ENCODE peak calls at places on chromosomes 5 and 9, in five cellular contexts. F is PC-3, A is mammary epithelial cell, B is neuronal stem cell, Z is IMR-90. P is an unnamed sample.
A peak's percentile ranks its signal among the peaks of the same experiment; 100 is the strongest.

GRCh38 chr9:107425110-107426025 is 64.2 kb downstream of the KLF4 start:
- DNase-seq in F (peak; percentile 58), A (peak; percentile 38), B (peak; percentile 56), Z (peak; percentile 19), P (peak; percentile 81)

GRCh38 chr9:125971895-125972729 is 224.9 kb downstream of the PBX3 start:
- DNase-seq in F (no peak), A (peak; percentile 60), B (no peak), Z (no peak), P (no peak)

GRCh38 chr5:140240987-140241706 is 61.8 kb downstream of the PFDN1 start:
- DNase-seq in F (peak; percentile 86), A (peak; percentile 78), B (peak; percentile 66), Z (peak; percentile 92), P (peak; percentile 95)

GRCh38 chr9:34651876-34652602 is at the start of gene IL11RA:
- DNase-seq in F (peak; percentile 68), A (peak; percentile 79), B (peak; percentile 88), Z (peak; percentile 84), P (peak; percentile 84)

GRCh38 chr5:52497133-52497693 is 290.5 kb upstream of the ITGA1 start:
- DNase-seq in F (no peak), A (no peak), B (no peak), Z (no peak), P (no peak)

GRCh38 chr5:126673477-126673876 is 72.7 kb downstream of the PHAX start:
- DNase-seq in F (no peak), A (no peak), B (no peak), Z (no peak), P (no peak)

GRCh38 chr5:144187699-144188294 is 17.1 kb downstream of the KCTD16 start:
- DNase-seq in F (peak; percentile 79), A (peak; percentile 83), B (no peak), Z (peak; percentile 99), P (peak; percentile 97)

GRCh38 chr5:57549546-57549945 is 66.9 kb upstream of the ACTBL2 start:
- DNase-seq in F (no peak), A (no peak), B (no peak), Z (no peak), P (no peak)

GRCh38 chr9:125541840-125542243 is 165.2 kb downstream of the MAPKAP1 start:
- DNase-seq in F (no peak), A (no peak), B (no peak), Z (no peak), P (no peak)

GRCh38 chr5:159891371-159891770 is 24.9 kb upstream of the ADRA1B start:
- DNase-seq in F (peak; percentile 62), A (no peak), B (no peak), Z (no peak), P (no peak)

GRCh38 chr9:100473271-100474081 is 527 bp downstream of the TMEFF1 start:
- DNase-seq in F (peak; percentile 20), A (peak; percentile 35), B (peak; percentile 46), Z (peak; percentile 29), P (peak; percentile 76)

GRCh38 chr9:840343-840742 is 1.2 kb upstream of the DMRT1 start:
- DNase-seq in F (no peak), A (no peak), B (no peak), Z (no peak), P (no peak)

GRCh38 chr5:160315968-160316367 is 3.6 kb upstream of the CCNJL start:
- DNase-seq in F (peak; percentile 98), A (peak; percentile 93), B (no peak), Z (peak; percentile 73), P (no peak)

GRCh38 chr9:70832487-70832886 is 288.9 kb downstream of the TRPM3 start:
- DNase-seq in F (no peak), A (peak; percentile 49), B (no peak), Z (no peak), P (peak; percentile 41)

GRCh38 chr5:10355071-10355889 is 1.8 kb downstream of the MARCHF6 start:
- DNase-seq in F (peak; percentile 69), A (peak; percentile 42), B (no peak), Z (peak; percentile 71), P (peak; percentile 79)

GRCh38 chr5:148909766-148910165 is 83.4 kb downstream of the ADRB2 start:
- DNase-seq in F (peak; percentile 73), A (peak; percentile 33), B (no peak), Z (no peak), P (no peak)

GRCh38 chr5:181120761-181121160 is 10.2 kb downstream of the OR2V1 start:
- DNase-seq in F (peak; percentile 65), A (no peak), B (no peak), Z (no peak), P (peak; percentile 33)

GRCh38 chr5:151678713-151679112 is 8.0 kb downstream of the SPARC start:
- DNase-seq in F (no peak), A (no peak), B (no peak), Z (peak; percentile 4), P (peak; percentile 52)

GRCh38 chr5:102670224-102670836 is 84.8 kb upstream of the PAM start:
- DNase-seq in F (peak; percentile 76), A (peak; percentile 12), B (no peak), Z (no peak), P (peak; percentile 59)

GRCh38 chr5:138635268-138635667 is 60.1 kb upstream of the HSPA9 start:
- DNase-seq in F (no peak), A (peak; percentile 38), B (no peak), Z (peak; percentile 29), P (peak; percentile 36)

GRCh38 chr9:69452110-69452780 is 127.2 kb downstream of the ENTREP1 start:
- DNase-seq in F (no peak), A (no peak), B (peak; percentile 46), Z (no peak), P (no peak)

GRCh38 chr5:173148354-173148753 is 4.0 kb downstream of the BNIP1 start:
- DNase-seq in F (no peak), A (no peak), B (no peak), Z (no peak), P (no peak)

GRCh38 chr9:754150-754931 is 87.2 kb upstream of the DMRT1 start:
- DNase-seq in F (peak; percentile 5), A (no peak), B (no peak), Z (no peak), P (no peak)

GRCh38 chr5:171571663-171572062 is 152.2 kb downstream of the FGF18 start:
- DNase-seq in F (peak; percentile 80), A (peak; percentile 69), B (no peak), Z (peak; percentile 42), P (peak; percentile 67)

GRCh38 chr5:79771387-79771786 is 81.8 kb downstream of the CMYA5 start:
- DNase-seq in F (no peak), A (no peak), B (no peak), Z (peak; percentile 29), P (peak; percentile 83)

GRCh38 chr9:96383165-96383939 is at the start of gene SLC35D2:
- DNase-seq in F (peak; percentile 58), A (peak; percentile 56), B (peak; percentile 37), Z (peak; percentile 32), P (peak; percentile 70)

GRCh38 chr9:88378317-88378716 is 9.9 kb upstream of the SPIN1 start:
- DNase-seq in F (no peak), A (no peak), B (no peak), Z (peak; percentile 17), P (peak; percentile 20)

GRCh38 chr9:82332018-82332773 is 343.6 kb downstream of the SPATA31D1 start:
- DNase-seq in F (peak; percentile 75), A (peak; percentile 87), B (no peak), Z (peak; percentile 85), P (peak; percentile 88)

GRCh38 chr9:137619240-137620090 is 660 bp downstream of the EHMT1 start:
- DNase-seq in F (peak; percentile 39), A (peak; percentile 39), B (no peak), Z (peak; percentile 36), P (peak; percentile 76)

GRCh38 chr5:176402684-176403083 is 13.7 kb downstream of the CLTB start:
- DNase-seq in F (no peak), A (no peak), B (no peak), Z (no peak), P (no peak)

GRCh38 chr5:174801798-174802197 is 77.4 kb downstream of the MSX2 start:
- DNase-seq in F (no peak), A (no peak), B (no peak), Z (no peak), P (peak; percentile 35)

GRCh38 chr5:79802995-79803394 is 113.4 kb downstream of the CMYA5 start:
- DNase-seq in F (no peak), A (no peak), B (no peak), Z (peak; percentile 1), P (no peak)

GRCh38 chr5:116520706-116521105 is 53.9 kb downstream of the SEMA6A start:
- DNase-seq in F (no peak), A (no peak), B (no peak), Z (no peak), P (no peak)

DNA sequence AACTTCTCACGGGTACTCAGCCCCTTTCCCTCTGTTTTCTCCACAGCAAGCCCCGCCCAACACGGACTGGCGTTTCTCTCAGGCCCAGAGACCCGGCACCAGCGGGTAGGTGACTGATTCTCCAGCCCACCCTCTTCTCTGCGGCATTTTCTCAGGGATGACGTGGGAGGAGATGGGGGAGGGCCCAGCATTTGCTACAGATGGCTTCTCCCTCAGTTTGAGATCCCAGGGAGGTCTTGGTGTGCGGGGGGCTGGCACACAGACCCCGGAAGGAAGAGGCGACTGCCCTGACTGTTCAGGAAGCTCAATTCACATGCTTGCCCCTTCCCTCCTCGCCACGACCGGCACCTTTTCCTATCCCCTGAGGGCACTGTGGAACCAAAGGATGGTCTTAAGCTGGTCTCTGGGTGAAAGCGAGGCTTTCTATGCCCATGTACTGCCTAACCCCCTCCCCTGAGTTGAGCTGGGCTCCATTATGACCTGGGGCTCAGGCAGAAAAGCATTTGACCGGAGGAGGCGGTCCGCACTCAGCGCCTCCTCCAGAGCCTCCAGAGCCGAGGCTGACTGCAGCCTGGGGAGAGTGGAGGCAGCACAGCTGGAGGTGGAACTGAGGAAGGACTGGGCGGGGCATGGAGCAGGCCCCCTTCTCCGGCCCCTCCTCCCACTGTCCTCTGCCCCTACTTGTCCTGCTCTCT is 6.0 kb downstream of the PCDHGC5 start:
- DNase-seq in F (no peak), A (no peak), B (no peak), Z (peak; percentile 48), P (no peak)
- H3K9ac ChIP-seq in F (no peak overlapping the region), A (no peak overlapping the region), B (peak overlapping the region; percentile 73), Z (no peak overlapping the region), P (peak overlapping the region; percentile 41)

GRCh38 chr9:128724744-128725211 is 851 bp upstream of the ZDHHC12 start:
- DNase-seq in F (peak; percentile 72), A (peak; percentile 71), B (peak; percentile 68), Z (peak; percentile 64), P (peak; percentile 64)
- H3K9ac ChIP-seq in F (peak overlapping the region; percentile 45), A (no peak overlapping the region), B (no peak overlapping the region), Z (peak overlapping the region; percentile 35), P (no peak overlapping the region)

DNA sequence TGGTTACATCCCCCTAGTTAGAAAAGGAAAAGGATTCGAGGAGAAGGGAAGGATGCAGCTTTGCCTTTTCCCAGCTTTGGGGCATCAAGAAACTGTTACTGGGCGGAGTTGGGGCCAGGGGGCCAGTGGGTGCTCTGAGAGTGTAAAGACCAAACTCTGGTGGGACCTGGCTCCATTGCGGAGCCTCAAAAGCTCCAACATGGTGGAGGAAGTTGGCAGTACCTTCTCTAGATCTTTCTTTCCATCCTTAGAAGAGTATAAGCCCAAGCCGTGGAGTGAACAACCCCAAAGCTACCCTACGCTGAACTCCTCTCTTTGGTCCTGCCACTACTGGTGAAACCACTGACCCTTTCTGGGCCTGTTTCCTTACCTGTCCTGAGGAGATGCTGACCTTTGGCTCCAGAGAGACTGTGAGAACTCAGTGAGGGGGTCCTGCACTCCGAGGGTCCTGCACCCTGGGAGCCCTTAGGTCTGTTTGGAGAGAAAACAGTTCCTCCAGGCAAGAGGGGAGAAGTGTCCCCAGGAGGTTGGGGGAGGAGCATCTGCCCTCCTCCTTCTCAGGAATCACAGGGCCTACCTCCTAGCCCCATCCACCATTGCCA is 1.1 kb upstream of the BARX1 start:
- DNase-seq in F (no peak), A (no peak), B (no peak), Z (no peak), P (no peak)
- H3K9ac ChIP-seq in F (no peak overlapping the region), A (no peak overlapping the region), B (no peak overlapping the region), Z (no peak overlapping the region), P (no peak overlapping the region)

GRCh38 chr5:27706832-27707231 is 668.4 kb upstream of the CDH9 start:
- DNase-seq in F (peak; percentile 64), A (peak; percentile 57), B (no peak), Z (no peak), P (no peak)

GRCh38 chr5:27708579-27708978 is 670.2 kb upstream of the CDH9 start:
- DNase-seq in F (peak; percentile 59), A (peak; percentile 35), B (no peak), Z (no peak), P (no peak)
- H3K9ac ChIP-seq in F (no peak overlapping the region), A (no peak overlapping the region), B (no peak overlapping the region), Z (no peak overlapping the region), P (no peak overlapping the region)

P was measured in GM23248.